ENCODE peak calls at places on chromosomes 5 and 9, in four cellular contexts. K is ovary, E is H9, I is heart left ventricle. P is an unnamed sample. For H3K4me1, the result is how much of the 10 kb centered on the place peaks cover.

GRCh38 chr5:58999804-59000595 is 417.1 kb downstream of the RAB3C start:
- DNase-seq in E (peak), K (no peak), I (no peak), P (no peak)

GRCh38 chr9:20495133-20495532 is 127.2 kb downstream of the MLLT3 start:
- DNase-seq in I (no peak), E (no peak), K (no peak), P (no peak)

GRCh38 chr5:133635051-133635450 is 22.7 kb upstream of the FSTL4 start:
- DNase-seq in E (no peak), K (no peak), I (no peak), P (no peak)

GRCh38 chr5:150175536-150175935 is 9.0 kb downstream of the CDX1 start:
- DNase-seq in E (peak), I (no peak), K (no peak), P (no peak)

GRCh38 chr9:37385286-37385685 is 37.2 kb upstream of the GRHPR start:
- DNase-seq in K (no peak), E (no peak), I (no peak), P (no peak)

GRCh38 chr9:123421801-123422455 is 65.9 kb downstream of the CRB2 start:
- DNase-seq in I (no peak), E (no peak), K (no peak), P (no peak)

GRCh38 chr5:134911285-134912215 is 6.6 kb downstream of the PCBD2 start:
- DNase-seq in K (no peak), E (no peak), I (no peak), P (no peak)

GRCh38 chr9:137085918-137086530 is 761 bp upstream of the MAN1B1 start:
- DNase-seq in K (peak), E (no peak), I (peak), P (peak)

GRCh38 chr9:11312976-11313375 is 700.2 kb upstream of the PTPRD start:
- DNase-seq in E (no peak), K (no peak), I (no peak), P (no peak)

GRCh38 chr5:102794677-102795331 is 39.7 kb downstream of the PAM start:
- DNase-seq in K (no peak), I (no peak), E (peak), P (no peak)

GRCh38 chr9:581673-582497 is 259.6 kb upstream of the DMRT1 start:
- DNase-seq in E (peak), I (no peak), K (no peak), P (no peak)

GRCh38 chr5:163460562-163461176 is at the start of gene HMMR:
- DNase-seq in I (no peak), E (no peak), K (no peak), P (no peak)

GRCh38 chr5:167665841-167666375 is 625.5 kb upstream of the WWC1 start:
- DNase-seq in E (no peak), I (no peak), K (no peak), P (no peak)

GRCh38 chr5:139644001-139644456 is 4.1 kb upstream of the CXXC5 start:
- DNase-seq in K (no peak), E (no peak), I (peak), P (no peak)

GRCh38 chr9:126055386-126055785 is 271.2 kb upstream of the MVB12B start:
- DNase-seq in E (no peak), I (no peak), K (no peak), P (no peak)

GRCh38 chr9:109745335-109746283 is 34.4 kb upstream of the PALM2AKAP2 start:
- DNase-seq in I (peak), K (no peak), E (no peak), P (no peak)

GRCh38 chr9:136052433-136052880 is 42.6 kb downstream of the NACC2 start:
- DNase-seq in K (no peak), E (peak), I (no peak), P (no peak)

GRCh38 chr5:36452394-36453100 is 150.8 kb upstream of the RANBP3L start:
- DNase-seq in I (no peak), K (no peak), E (no peak), P (no peak)

GRCh38 chr9:134525841-134526797 is 115.5 kb upstream of the COL5A1 start:
- DNase-seq in E (no peak), I (peak), K (no peak), P (no peak)

GRCh38 chr5:88660947-88661869 is 221.8 kb downstream of the MEF2C start:
- DNase-seq in I (peak), K (peak), E (peak), P (no peak)

GRCh38 chr9:131660466-131661405 is 79.1 kb downstream of the RAPGEF1 start:
- DNase-seq in I (no peak), E (peak), K (no peak), P (no peak)

GRCh38 chr5:157046041-157046440 is 12.9 kb downstream of the HAVCR1 start:
- DNase-seq in K (no peak), I (peak), E (no peak), P (no peak)

GRCh38 chr9:5269249-5269715 is 35.2 kb downstream of the RLN2 start:
- DNase-seq in E (no peak), K (no peak), I (no peak), P (no peak)

GRCh38 chr5:7628248-7628647 is 222.7 kb downstream of the CFAP90 start:
- DNase-seq in I (no peak), E (no peak), K (no peak), P (no peak)

GRCh38 chr9:134065720-134066419 is 2.0 kb downstream of the BRD3 start:
- DNase-seq in K (no peak), E (peak), I (no peak), P (peak)

GRCh38 chr5:95959051-95959963 is 2.3 kb downstream of the ELL2 start:
- DNase-seq in E (peak), K (no peak), I (no peak), P (no peak)

GRCh38 chr5:107216587-107216986 is 454.1 kb downstream of the EFNA5 start:
- DNase-seq in E (no peak), K (no peak), I (peak), P (no peak)

GRCh38 chr5:173798127-173798810 is 89.9 kb upstream of the CPEB4 start:
- DNase-seq in K (no peak), I (no peak), E (no peak), P (no peak)

GRCh38 chr5:96565843-96566242 is 96.3 kb upstream of the CAST start:
- DNase-seq in K (no peak), I (no peak), E (no peak), P (peak)

DNA sequence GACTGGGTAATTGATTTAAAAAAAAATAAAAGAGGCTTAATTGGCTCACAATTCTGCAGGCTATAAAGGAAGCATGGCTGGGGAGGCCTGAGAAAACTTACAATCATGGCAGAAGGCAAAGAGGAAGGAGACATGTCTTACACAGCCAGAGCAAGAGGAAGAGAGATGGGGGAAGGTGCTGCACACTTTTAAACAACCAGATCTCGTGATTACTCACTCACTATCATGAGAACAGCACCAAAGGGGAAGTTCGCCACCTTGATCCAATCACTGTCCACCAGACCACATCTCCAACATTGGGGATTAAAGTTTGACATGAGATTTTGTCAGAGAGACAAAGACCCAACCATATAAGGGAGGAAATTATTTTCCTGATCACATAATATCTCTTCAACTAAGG is 138.8 kb upstream of the NR4A3 start:
- DNase-seq in K (no peak), E (no peak), I (no peak), P (no peak)
- H3K27ac ChIP-seq in K (no peak), E (no peak), I (no peak), P (no peak)

GRCh38 chr9:14215614-14216013 is 98.3 kb downstream of the NFIB start:
- DNase-seq in E (no peak), K (no peak), I (no peak), P (no peak)

GRCh38 chr9:14214693-14215092 is 99.2 kb downstream of the NFIB start:
- DNase-seq in E (no peak), K (no peak), I (no peak), P (no peak)

GRCh38 chr9:14218253-14218652 is 95.7 kb downstream of the NFIB start:
- DNase-seq in E (no peak), K (no peak), I (no peak), P (no peak)

GRCh38 chr9:14214065-14214684 is 99.8 kb downstream of the NFIB start:
- DNase-seq in K (no peak), I (no peak), E (no peak), P (no peak)

DNA sequence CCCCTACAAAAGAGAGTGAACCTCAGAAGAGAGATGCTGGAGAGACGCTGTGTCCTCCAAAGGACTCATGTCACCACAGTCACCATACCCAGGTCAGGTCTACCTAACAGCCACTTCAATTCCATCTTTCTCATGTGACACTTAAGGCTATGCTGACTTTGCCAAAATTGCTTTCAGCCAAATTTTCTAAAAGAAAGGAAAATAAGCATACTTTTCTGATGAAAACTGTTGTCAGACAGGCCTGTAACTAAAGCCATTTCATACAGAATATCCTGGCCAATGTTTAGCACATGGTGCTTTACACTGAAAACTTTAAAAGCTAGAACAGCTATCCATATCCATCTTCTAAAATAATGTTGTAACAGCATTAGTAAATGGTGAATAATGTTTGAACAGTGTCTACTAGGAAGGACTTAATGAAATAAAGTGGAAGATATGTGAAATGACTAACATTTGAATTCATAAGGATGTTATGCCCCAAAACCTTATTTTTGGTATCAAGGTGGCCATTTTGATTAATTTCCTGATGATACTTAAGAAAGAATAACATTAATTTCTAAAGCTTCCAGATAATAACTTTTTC is 97.2 kb downstream of the NFIB start:
- DNase-seq in I (no peak), K (no peak), E (no peak), P (no peak)
- H3K4me1 ChIP-seq in I (under half), K (under half), E (under half), P (under half)

GRCh38 chr9:113584728-113585442 is 121.4 kb downstream of the RGS3 start:
- DNase-seq in E (no peak), K (no peak), I (peak), P (no peak)

GRCh38 chr9:113583511-113584470 is 120.3 kb downstream of the RGS3 start:
- DNase-seq in I (peak), K (no peak), E (no peak), P (no peak)

GRCh38 chr9:113588242-113588810 is 124.8 kb downstream of the RGS3 start:
- DNase-seq in I (peak), K (no peak), E (no peak), P (no peak)

GRCh38 chr9:113587471-113588031 is 124.0 kb downstream of the RGS3 start:
- DNase-seq in E (peak), I (peak), K (peak), P (no peak)

DNA sequence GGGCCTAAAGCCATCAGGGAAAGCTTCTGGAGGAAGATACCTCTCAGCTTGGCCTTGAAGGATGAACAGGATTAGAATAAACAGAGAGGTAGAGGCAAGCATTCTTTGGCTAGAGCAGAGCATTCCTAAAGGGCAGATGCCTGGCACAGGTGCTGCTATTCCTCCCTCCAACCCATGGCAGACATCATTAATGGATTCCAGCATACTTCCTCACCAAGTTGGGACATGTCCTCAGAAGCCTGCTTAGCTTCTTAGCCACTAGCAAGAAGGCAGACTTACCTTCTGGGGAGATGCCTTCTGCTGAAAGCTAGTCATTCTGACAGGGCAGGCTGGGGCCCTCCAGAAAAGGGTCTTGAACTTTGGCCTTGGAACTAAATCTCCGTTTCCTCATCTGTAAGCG is 122.0 kb downstream of the RGS3 start:
- DNase-seq in K (no peak), I (peak), E (no peak), P (no peak)
- H3K27ac ChIP-seq in K (no peak), I (peak), E (no peak), P (no peak)

GRCh38 chr5:124630767-124631704 is 115.4 kb downstream of the ZNF608 start:
- DNase-seq in E (no peak), I (no peak), K (no peak), P (no peak)
- H3K4me1 ChIP-seq in E (under half), I (under half), K (under half), P (under half)

GRCh38 chr5:76789991-76790571 is 28.7 kb upstream of the F2RL1 start:
- DNase-seq in K (no peak), E (no peak), I (peak), P (no peak)

GRCh38 chr5:76785493-76785892 is 33.3 kb upstream of the F2RL1 start:
- DNase-seq in K (no peak), E (no peak), I (no peak), P (no peak)

GRCh38 chr5:76790632-76791290 is 28.1 kb upstream of the F2RL1 start:
- DNase-seq in K (no peak), I (peak), E (no peak), P (peak)

GRCh38 chr5:76787237-76787636 is 31.6 kb upstream of the F2RL1 start:
- DNase-seq in E (no peak), I (peak), K (no peak), P (no peak)

GRCh38 chr5:76788362-76788761 is 30.5 kb upstream of the F2RL1 start:
- DNase-seq in E (no peak), I (no peak), K (no peak), P (no peak)
- H3K27ac ChIP-seq in E (no peak), I (no peak), K (no peak), P (no peak)

DNA sequence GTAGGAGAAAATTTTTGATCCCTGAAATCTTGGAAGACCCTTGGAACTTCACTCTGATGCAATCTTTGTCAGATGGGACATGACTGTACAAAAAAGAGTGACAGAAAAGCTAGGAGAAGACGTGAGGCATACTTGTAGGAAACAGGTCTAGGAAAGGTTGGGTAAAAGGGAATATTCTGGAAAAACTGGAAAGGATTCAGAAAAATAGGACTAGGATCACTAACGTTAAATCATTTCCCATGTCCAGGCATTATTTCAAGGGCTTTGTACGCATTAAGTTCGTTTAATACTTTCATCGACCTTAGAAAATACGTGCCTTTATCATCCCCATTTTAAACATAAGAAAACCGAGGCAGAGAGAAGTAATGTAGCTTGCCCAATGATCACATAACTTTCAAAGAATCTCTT is 2.9 kb downstream of the ALDH1A1 start:
- DNase-seq in E (no peak), I (no peak), K (no peak), P (no peak)
- H3K4me1 ChIP-seq in E (under half), I (under half), K (under half), P (under half)

DNA sequence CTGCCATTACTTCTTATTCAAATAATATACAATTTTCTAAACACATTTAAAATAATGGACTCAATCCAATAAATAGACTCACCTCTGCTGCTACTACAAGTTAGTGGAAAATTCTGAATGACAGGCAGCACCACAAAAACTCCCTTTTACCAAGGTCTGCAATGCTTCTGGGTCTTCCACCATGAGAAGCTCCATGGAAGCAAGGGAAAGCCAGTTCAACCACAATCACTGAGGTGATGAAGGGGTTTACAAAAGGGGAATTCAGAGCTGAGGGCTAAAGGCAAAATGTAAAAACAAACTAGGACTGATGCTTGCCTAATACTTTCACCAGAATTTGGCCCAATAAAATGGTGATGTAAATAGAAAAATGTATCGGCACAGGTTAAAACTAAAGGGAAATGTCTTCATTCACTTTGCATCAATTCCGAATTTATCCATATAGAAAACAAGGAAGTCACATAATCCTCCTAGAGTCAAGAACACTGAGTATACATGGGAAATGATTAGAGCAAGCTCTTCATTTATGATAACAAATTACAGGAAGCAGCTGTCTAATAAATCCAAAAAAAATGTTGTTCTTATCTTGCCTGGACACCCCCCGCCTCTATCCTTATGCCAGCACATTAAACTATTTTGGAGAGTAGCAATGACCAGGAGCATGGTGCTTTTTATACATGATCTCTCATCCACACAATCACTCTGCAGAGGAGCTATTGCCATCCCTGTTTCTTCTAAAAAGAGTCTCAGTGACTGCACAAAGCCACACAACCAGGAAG is 66.3 kb upstream of the NFIB start:
- DNase-seq in K (no peak), I (no peak), E (no peak), P (no peak)
- H3K27ac ChIP-seq in K (no peak), I (no peak), E (no peak), P (no peak)

DNA sequence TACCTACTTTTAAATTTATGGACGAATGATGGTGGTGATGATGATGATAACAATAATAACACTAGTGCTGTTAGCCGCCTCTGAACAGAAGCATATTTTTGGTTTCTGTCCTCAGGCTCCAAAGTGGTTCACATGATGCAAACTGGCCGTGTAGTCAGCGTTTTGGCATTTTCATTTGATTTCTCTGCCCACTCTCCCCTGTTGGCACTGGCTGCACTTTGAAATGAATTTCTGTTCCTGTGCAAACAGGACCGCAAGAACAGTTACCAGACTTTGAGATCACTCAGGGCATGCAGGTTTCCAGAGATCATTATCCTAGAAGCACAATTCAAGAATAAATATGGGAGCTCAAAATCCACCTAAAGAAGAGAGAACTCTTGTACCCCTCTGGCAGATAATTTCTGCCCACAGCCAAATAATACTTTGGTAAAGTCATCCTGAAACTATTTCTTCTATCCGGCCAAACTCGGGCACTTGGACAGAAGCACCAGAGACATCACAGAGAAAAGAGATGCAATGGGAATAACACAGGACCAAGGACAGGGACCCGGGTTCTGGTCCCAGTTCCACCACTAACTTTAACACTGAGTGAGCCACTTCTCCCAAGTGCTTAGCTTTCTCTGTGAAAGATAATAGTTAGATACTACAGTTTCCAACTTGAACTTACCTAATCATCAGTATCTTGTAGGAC is 201.7 kb upstream of the PTGER4 start:
- DNase-seq in I (no peak), K (no peak), E (no peak), P (no peak)
- H3K4me1 ChIP-seq in I (under half), K (under half), E (under half), P (under half)

GRCh38 chr9:77854258-77854915 is 177.2 kb downstream of the GNAQ start:
- DNase-seq in E (no peak), K (no peak), I (no peak), P (peak)
- H3K27ac ChIP-seq in E (no peak), K (no peak), I (no peak), P (no peak)